ENCODE peak calls at places on chromosome 10, in four cellular contexts. One of them, this sample, is unnamed.

GRCh38 chr10:80078448-80079311 is at the start of gene TMEM254:
- DNase-seq in tibial nerve: peak; percentile 87
- DNase-seq in AG04450: peak; percentile 48
- DNase-seq in stomach: peak; percentile 92
- DNase-seq in this sample: no peak

GRCh38 chr10:4473977-4474376 is 352.0 kb upstream of the AKR1E2 start:
- DNase-seq in stomach: no peak
- DNase-seq in tibial nerve: no peak
- DNase-seq in AG04450: no peak
- DNase-seq in this sample: no peak

GRCh38 chr10:30639946-30640786 is 10.6 kb upstream of the LYZL2 start:
- DNase-seq in AG04450: peak; percentile 42
- DNase-seq in stomach: no peak
- DNase-seq in tibial nerve: no peak
- DNase-seq in this sample: peak; percentile 6

GRCh38 chr10:17910144-17910789 is 41.5 kb upstream of the SLC39A12 start:
- DNase-seq in stomach: no peak
- DNase-seq in tibial nerve: peak; percentile 37
- DNase-seq in AG04450: peak; percentile 16
- DNase-seq in this sample: no peak

GRCh38 chr10:131231323-131231964 is 80.1 kb downstream of the TCERG1L start:
- DNase-seq in AG04450: no peak
- DNase-seq in stomach: no peak
- DNase-seq in tibial nerve: no peak
- DNase-seq in this sample: no peak

GRCh38 chr10:111018021-111018420 is 58.8 kb upstream of the ADRA2A start:
- DNase-seq in stomach: no peak
- DNase-seq in AG04450: no peak
- DNase-seq in tibial nerve: no peak
- DNase-seq in this sample: no peak

GRCh38 chr10:79230563-79231249 is 116.6 kb upstream of the PPIF start:
- DNase-seq in AG04450: no peak
- DNase-seq in stomach: no peak
- DNase-seq in tibial nerve: no peak
- DNase-seq in this sample: no peak

GRCh38 chr10:6046458-6047325 is 15.5 kb downstream of the IL2RA start:
- DNase-seq in tibial nerve: no peak
- DNase-seq in AG04450: no peak
- DNase-seq in stomach: no peak
- DNase-seq in this sample: no peak

GRCh38 chr10:58475322-58476277 is 37.1 kb upstream of the BICC1 start:
- DNase-seq in AG04450: no peak
- DNase-seq in stomach: no peak
- DNase-seq in tibial nerve: no peak
- DNase-seq in this sample: no peak

GRCh38 chr10:120578890-120579289 is 121.9 kb downstream of the PLPP4 start:
- DNase-seq in tibial nerve: no peak
- DNase-seq in stomach: no peak
- DNase-seq in AG04450: no peak
- DNase-seq in this sample: no peak

GRCh38 chr10:119205926-119206602 is 1.3 kb upstream of the GRK5 start:
- DNase-seq in tibial nerve: peak; percentile 50
- DNase-seq in stomach: peak; percentile 59
- DNase-seq in AG04450: no peak
- DNase-seq in this sample: no peak

GRCh38 chr10:86709786-86710185 is 41.5 kb downstream of the LDB3 start:
- DNase-seq in AG04450: no peak
- DNase-seq in tibial nerve: no peak
- DNase-seq in stomach: no peak
- DNase-seq in this sample: no peak

GRCh38 chr10:16545126-16545736 is 23.6 kb upstream of the C1QL3 start:
- DNase-seq in AG04450: no peak
- DNase-seq in tibial nerve: no peak
- DNase-seq in stomach: no peak
- DNase-seq in this sample: peak; percentile 2

GRCh38 chr10:43971981-43972380 is 323.3 kb upstream of the ZNF32 start:
- DNase-seq in tibial nerve: no peak
- DNase-seq in AG04450: no peak
- DNase-seq in stomach: no peak
- DNase-seq in this sample: no peak

GRCh38 chr10:80126876-80127275 is 5.7 kb upstream of the PLAC9 start:
- DNase-seq in AG04450: no peak
- DNase-seq in stomach: no peak
- DNase-seq in tibial nerve: no peak
- DNase-seq in this sample: no peak

GRCh38 chr10:95415631-95416031 is 124.8 kb upstream of the PDLIM1 start:
- DNase-seq in tibial nerve: no peak
- DNase-seq in AG04450: no peak
- DNase-seq in stomach: no peak
- DNase-seq in this sample: no peak

GRCh38 chr10:22753786-22754185 is 39.4 kb upstream of the PIP4K2A start:
- DNase-seq in tibial nerve: no peak
- DNase-seq in AG04450: no peak
- DNase-seq in stomach: no peak
- DNase-seq in this sample: no peak

GRCh38 chr10:28331821-28332220 is 29.0 kb upstream of the MPP7 start:
- DNase-seq in AG04450: peak; percentile 85
- DNase-seq in stomach: no peak
- DNase-seq in tibial nerve: no peak
- DNase-seq in this sample: peak; percentile 79

GRCh38 chr10:20007426-20007825 is 191.2 kb downstream of the PLXDC2 start:
- DNase-seq in stomach: no peak
- DNase-seq in AG04450: no peak
- DNase-seq in tibial nerve: no peak
- DNase-seq in this sample: peak; percentile 6

GRCh38 chr10:95819620-95820329 is 63.8 kb downstream of the ENTPD1 start:
- DNase-seq in tibial nerve: no peak
- DNase-seq in stomach: no peak
- DNase-seq in AG04450: no peak
- DNase-seq in this sample: no peak

GRCh38 chr10:51422311-51423120 is 276.9 kb downstream of the CSTF2T start:
- DNase-seq in tibial nerve: peak; percentile 84
- DNase-seq in stomach: peak; percentile 67
- DNase-seq in AG04450: peak; percentile 32
- DNase-seq in this sample: no peak

GRCh38 chr10:46549171-46550075 is 7.0 kb downstream of the GPRIN2 start:
- DNase-seq in AG04450: no peak
- DNase-seq in stomach: peak; percentile 25
- DNase-seq in tibial nerve: no peak
- DNase-seq in this sample: no peak

GRCh38 chr10:46547881-46548780 is 8.3 kb downstream of the GPRIN2 start:
- DNase-seq in AG04450: no peak
- DNase-seq in stomach: peak; percentile 31
- DNase-seq in tibial nerve: no peak
- DNase-seq in this sample: no peak

GRCh38 chr10:46547331-46547880 is 9.1 kb downstream of the GPRIN2 start:
- DNase-seq in stomach: no peak
- DNase-seq in AG04450: no peak
- DNase-seq in tibial nerve: no peak
- DNase-seq in this sample: no peak

GRCh38 chr10:46550076-46550790 is 6.2 kb downstream of the GPRIN2 start:
- DNase-seq in AG04450: no peak
- DNase-seq in stomach: peak; percentile 26
- DNase-seq in tibial nerve: no peak
- DNase-seq in this sample: no peak

DNA sequence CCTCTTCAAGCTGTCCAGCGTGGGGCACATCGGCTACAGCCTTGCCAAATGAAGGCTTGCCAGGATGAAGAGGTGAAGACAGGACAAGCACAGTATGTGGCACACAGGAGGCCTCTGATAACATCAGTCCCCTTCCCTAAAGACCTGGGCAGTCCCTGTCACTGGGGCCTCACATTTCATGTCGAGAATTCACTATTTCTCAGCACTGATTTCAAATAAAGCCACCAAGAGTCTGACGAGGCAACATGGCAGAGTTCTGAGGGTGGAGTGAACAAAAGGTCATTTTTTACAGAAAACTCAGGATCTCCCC is 7.7 kb downstream of the GPRIN2 start:
- DNase-seq in stomach: peak; percentile 25
- DNase-seq in tibial nerve: no peak
- DNase-seq in AG04450: no peak
- DNase-seq in this sample: no peak
- H3K27ac ChIP-seq in stomach: no peak overlapping the region
- H3K27ac ChIP-seq in tibial nerve: no peak overlapping the region
- H3K27ac ChIP-seq in AG04450: no peak overlapping the region
- H3K27ac ChIP-seq in this sample: no peak overlapping the region

DNA sequence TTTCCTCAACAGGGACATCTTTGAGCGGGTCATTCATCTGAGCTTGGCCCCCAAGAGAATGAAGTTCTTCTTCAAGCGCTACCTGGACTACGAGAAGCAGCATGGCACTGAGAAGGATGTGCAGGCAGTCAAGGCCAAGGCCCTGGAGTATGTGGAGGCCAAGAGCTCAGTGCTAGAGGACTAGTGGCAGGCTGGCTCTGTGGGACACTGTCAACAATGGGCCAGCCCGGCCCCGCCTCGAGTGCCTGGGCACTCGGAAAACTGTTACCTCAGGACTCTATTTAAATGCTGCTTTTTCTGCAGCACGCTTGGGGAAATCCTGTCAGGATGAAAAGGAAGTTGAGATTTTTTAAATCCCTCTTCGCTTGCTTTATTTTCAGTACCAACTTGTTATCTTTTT is 6.8 kb downstream of the CALHM2 start:
- DNase-seq in AG04450: no peak
- DNase-seq in tibial nerve: no peak
- DNase-seq in stomach: no peak
- DNase-seq in this sample: no peak
- H3K27ac ChIP-seq in AG04450: no peak overlapping the region
- H3K27ac ChIP-seq in tibial nerve: peak overlapping the region; percentile 76
- H3K27ac ChIP-seq in stomach: peak overlapping the region; percentile 75
- H3K27ac ChIP-seq in this sample: no peak overlapping the region

GRCh38 chr10:33942508-33942907 is 608.0 kb upstream of the NRP1 start:
- DNase-seq in tibial nerve: no peak
- DNase-seq in stomach: no peak
- DNase-seq in AG04450: no peak
- DNase-seq in this sample: no peak

GRCh38 chr10:33950216-33950615 is 615.7 kb upstream of the NRP1 start:
- DNase-seq in AG04450: no peak
- DNase-seq in stomach: no peak
- DNase-seq in tibial nerve: no peak
- DNase-seq in this sample: no peak

GRCh38 chr10:33945051-33945450 is 610.6 kb upstream of the NRP1 start:
- DNase-seq in AG04450: no peak
- DNase-seq in tibial nerve: no peak
- DNase-seq in stomach: no peak
- DNase-seq in this sample: peak; percentile 14

GRCh38 chr10:33952692-33953360 is 618.4 kb upstream of the NRP1 start:
- DNase-seq in tibial nerve: no peak
- DNase-seq in stomach: no peak
- DNase-seq in AG04450: peak; percentile 4
- DNase-seq in this sample: peak; percentile 14

GRCh38 chr10:33947563-33947962 is 613.1 kb upstream of the NRP1 start:
- DNase-seq in tibial nerve: no peak
- DNase-seq in stomach: no peak
- DNase-seq in AG04450: no peak
- DNase-seq in this sample: no peak
- H3K27ac ChIP-seq in tibial nerve: no peak overlapping the region
- H3K27ac ChIP-seq in stomach: no peak overlapping the region
- H3K27ac ChIP-seq in AG04450: no peak overlapping the region
- H3K27ac ChIP-seq in this sample: no peak overlapping the region

GRCh38 chr10:62580396-62580795 is 206.2 kb downstream of the ZNF365 start:
- DNase-seq in stomach: no peak
- DNase-seq in AG04450: no peak
- DNase-seq in tibial nerve: no peak
- DNase-seq in this sample: no peak
- H3K27ac ChIP-seq in stomach: no peak overlapping the region
- H3K27ac ChIP-seq in AG04450: no peak overlapping the region
- H3K27ac ChIP-seq in tibial nerve: no peak overlapping the region
- H3K27ac ChIP-seq in this sample: no peak overlapping the region

GRCh38 chr10:89252225-89252585 is 630 bp upstream of the LIPA start:
- DNase-seq in tibial nerve: no peak
- DNase-seq in stomach: no peak
- DNase-seq in AG04450: no peak
- DNase-seq in this sample: no peak
- H3K27ac ChIP-seq in tibial nerve: peak overlapping the region; percentile 89
- H3K27ac ChIP-seq in stomach: no peak overlapping the region
- H3K27ac ChIP-seq in AG04450: no peak overlapping the region
- H3K27ac ChIP-seq in this sample: no peak overlapping the region

GRCh38 chr10:75408911-75409885 is 7.6 kb upstream of the ZNF503 start:
- DNase-seq in tibial nerve: peak; percentile 52
- DNase-seq in AG04450: no peak
- DNase-seq in stomach: peak; percentile 81
- DNase-seq in this sample: no peak

GRCh38 chr10:75407716-75408511 is 6.3 kb upstream of the ZNF503 start:
- DNase-seq in tibial nerve: no peak
- DNase-seq in AG04450: no peak
- DNase-seq in stomach: peak; percentile 55
- DNase-seq in this sample: no peak

GRCh38 chr10:75407296-75407715 is 5.7 kb upstream of the ZNF503 start:
- DNase-seq in tibial nerve: no peak
- DNase-seq in stomach: peak; percentile 60
- DNase-seq in AG04450: no peak
- DNase-seq in this sample: no peak

GRCh38 chr10:75410135-75410787 is 8.7 kb upstream of the ZNF503 start:
- DNase-seq in tibial nerve: no peak
- DNase-seq in AG04450: no peak
- DNase-seq in stomach: no peak
- DNase-seq in this sample: no peak

DNA sequence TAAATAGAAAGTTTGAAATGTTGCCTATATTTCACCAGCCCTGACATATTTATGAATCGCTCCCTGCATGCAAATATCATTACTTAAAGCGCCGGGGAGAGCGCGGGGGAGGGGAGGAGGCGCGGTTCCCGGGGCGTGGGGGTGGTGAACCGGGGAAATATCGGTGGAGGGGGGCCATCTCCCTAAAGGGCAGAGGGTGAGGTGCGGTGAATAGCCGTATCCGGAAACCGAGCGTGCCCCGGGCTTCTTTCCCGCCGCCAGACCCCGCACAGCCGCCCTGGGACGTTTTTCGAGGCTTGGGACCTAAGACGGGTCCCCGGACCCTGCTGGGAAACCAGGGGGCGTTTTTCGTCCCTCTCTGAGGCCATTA is 6.9 kb upstream of the ZNF503 start:
- DNase-seq in AG04450: no peak
- DNase-seq in tibial nerve: no peak
- DNase-seq in stomach: no peak
- DNase-seq in this sample: no peak
- H3K27ac ChIP-seq in AG04450: no peak overlapping the region
- H3K27ac ChIP-seq in tibial nerve: peak overlapping the region; percentile 71
- H3K27ac ChIP-seq in stomach: peak overlapping the region; percentile 92
- H3K27ac ChIP-seq in this sample: peak overlapping the region; percentile 86

DNA sequence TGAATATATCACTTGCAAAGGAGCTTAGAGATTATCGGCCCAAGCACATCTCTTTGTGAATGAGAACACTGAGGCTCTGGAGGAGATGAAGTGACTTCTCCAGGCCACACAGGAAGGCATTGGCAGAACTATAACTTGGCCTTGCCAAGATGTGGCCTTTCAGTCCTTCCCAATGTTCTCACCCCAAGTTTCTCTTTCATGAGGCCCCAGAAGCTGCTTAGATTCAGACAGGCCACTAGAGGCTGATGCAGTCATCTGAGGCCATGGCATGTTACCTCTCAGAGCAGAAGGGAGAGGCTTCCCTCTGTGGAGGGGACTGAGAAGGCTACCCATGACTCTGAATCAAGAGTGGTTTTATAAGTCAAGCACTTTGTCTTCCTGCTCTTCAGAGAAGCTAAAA is 1003.7 kb downstream of the LRMDA start:
- DNase-seq in tibial nerve: no peak
- DNase-seq in stomach: no peak
- DNase-seq in AG04450: no peak
- DNase-seq in this sample: no peak
- H3K27ac ChIP-seq in tibial nerve: no peak overlapping the region
- H3K27ac ChIP-seq in stomach: no peak overlapping the region
- H3K27ac ChIP-seq in AG04450: no peak overlapping the region
- H3K27ac ChIP-seq in this sample: no peak overlapping the region

GRCh38 chr10:77637986-77638765 is 568 bp upstream of the KCNMA1 start:
- DNase-seq in AG04450: no peak
- DNase-seq in tibial nerve: no peak
- DNase-seq in stomach: no peak
- DNase-seq in this sample: no peak
- H3K27ac ChIP-seq in AG04450: no peak overlapping the region
- H3K27ac ChIP-seq in tibial nerve: no peak overlapping the region
- H3K27ac ChIP-seq in stomach: peak overlapping the region; percentile 55
- H3K27ac ChIP-seq in this sample: no peak overlapping the region

This sample was measured in epithelial cell of prostate.